ENCODE peak calls at places on chromosomes 2 and 18, in five cellular contexts. Z, H, T, J and M are unnamed samples.

GRCh38 chr18:58788971-58789797 is 75.5 kb upstream of the ZNF532 start:
- DNase-seq in Z (no peak), H (no peak), T (no peak), J (no peak), M (peak; percentile 65)

GRCh38 chr18:33051397-33051796 is 278.6 kb upstream of the KLHL14 start:
- DNase-seq in Z (no peak), H (no peak), T (no peak), J (peak; percentile 94), M (no peak)

GRCh38 chr18:58960946-58961722 is 96.5 kb downstream of the ZNF532 start:
- DNase-seq in Z (no peak), H (no peak), T (no peak), J (no peak), M (no peak)

GRCh38 chr2:131493199-131494018 is 1.2 kb upstream of the MZT2A start:
- DNase-seq in Z (no peak), H (no peak), T (no peak), J (no peak), M (peak; percentile 13)

GRCh38 chr2:241652142-241652541 is 14.6 kb downstream of the ATG4B start:
- DNase-seq in Z (no peak), H (no peak), T (no peak), J (no peak), M (no peak)

GRCh38 chr2:234703258-234703657 is 206.4 kb upstream of the ARL4C start:
- DNase-seq in Z (no peak), H (no peak), T (no peak), J (no peak), M (no peak)

GRCh38 chr2:127537142-127537541 is 1.7 kb downstream of the MYO7B start:
- DNase-seq in Z (no peak), H (no peak), T (no peak), J (no peak), M (no peak)

GRCh38 chr2:121202541-121203310 is 82.3 kb downstream of the TFCP2L1 start:
- DNase-seq in Z (no peak), H (no peak), T (no peak), J (no peak), M (no peak)

GRCh38 chr2:230627806-230628724 is 84.6 kb upstream of the CAB39 start:
- DNase-seq in Z (no peak), H (no peak), T (peak; percentile 57), J (no peak), M (no peak)

GRCh38 chr2:174605687-174606086 is 8.1 kb upstream of the WIPF1 start:
- DNase-seq in Z (peak; percentile 79), H (no peak), T (no peak), J (no peak), M (no peak)

GRCh38 chr2:180983468-180984388 is 3.3 kb downstream of the UBE2E3 start:
- DNase-seq in Z (peak; percentile 88), H (peak; percentile 47), T (peak; percentile 42), J (peak; percentile 65), M (peak; percentile 80)

GRCh38 chr2:33765122-33765521 is 166.0 kb upstream of the FAM98A start:
- DNase-seq in Z (no peak), H (no peak), T (no peak), J (no peak), M (no peak)

GRCh38 chr2:177313162-177313781 is 48.7 kb upstream of the NFE2L2 start:
- DNase-seq in Z (no peak), H (no peak), T (no peak), J (no peak), M (no peak)

GRCh38 chr2:179805001-179805400 is 56.4 kb downstream of the ZNF385B start:
- DNase-seq in Z (no peak), H (no peak), T (no peak), J (no peak), M (no peak)

GRCh38 chr2:229133155-229133772 is 137.8 kb downstream of the PID1 start:
- DNase-seq in Z (peak; percentile 19), H (peak; percentile 48), T (peak; percentile 48), J (peak; percentile 54), M (peak; percentile 21)

GRCh38 chr2:76170856-76171255 is 460.1 kb upstream of the GCFC2 start:
- DNase-seq in Z (no peak), H (no peak), T (no peak), J (no peak), M (no peak)

GRCh38 chr18:68791801-68792200 is 6.1 kb upstream of the CCDC102B start:
- DNase-seq in Z (no peak), H (no peak), T (no peak), J (no peak), M (no peak)

GRCh38 chr2:191691898-191692297 is 14.0 kb downstream of the NABP1 start:
- DNase-seq in Z (no peak), H (no peak), T (no peak), J (no peak), M (no peak)

GRCh38 chr2:143607446-143608110 is 478.4 kb downstream of the ARHGAP15 start:
- DNase-seq in Z (no peak), H (no peak), T (peak; percentile 15), J (no peak), M (no peak)